ENCODE peak calls at places on chromosomes 7 and 10, in seven cellular contexts. J is astrocyte of the spinal cord, K is spleen, R is dorsolateral prefrontal cortex, T is GM12865, F is AG04450, V is tibial nerve. M is an unnamed sample.

GRCh38 chr7:157043745-157044144 is 33.3 kb upstream of the MNX1 start:
- DNase-seq in J (peak; percentile 52), K (no peak), V (no peak), F (peak; percentile 1), R (no peak), T (no peak), M (no peak)

GRCh38 chr10:96304241-96304640 is at the start of gene DNTT:
- DNase-seq in J (no peak), K (no peak), T (no peak), V (no peak), F (no peak), R (no peak), M (no peak)

GRCh38 chr10:88952647-88953111 is at the start of gene ACTA2:
- DNase-seq in F (peak; percentile 65), R (no peak), J (peak; percentile 64), K (no peak), V (no peak), T (no peak), M (peak; percentile 53)

GRCh38 chr7:134723904-134724303 is 55.5 kb upstream of the CALD1 start:
- DNase-seq in J (no peak), F (no peak), R (no peak), V (no peak), T (no peak), K (no peak), M (no peak)

GRCh38 chr10:34875061-34875460 is 60.0 kb upstream of the PARD3 start:
- DNase-seq in F (no peak), T (no peak), R (no peak), V (no peak), K (no peak), J (no peak), M (no peak)

GRCh38 chr10:36280396-36280795 is 638.3 kb upstream of the FZD8 start:
- DNase-seq in K (no peak), R (no peak), V (no peak), J (peak; percentile 35), F (no peak), T (no peak), M (no peak)

GRCh38 chr10:97550336-97551149 is 22.0 kb upstream of the ANKRD2 start:
- DNase-seq in K (peak; percentile 66), V (no peak), J (no peak), F (no peak), R (no peak), T (no peak), M (no peak)

GRCh38 chr7:113875224-113875623 is 43.6 kb downstream of the PPP1R3A start:
- DNase-seq in R (no peak), J (no peak), F (no peak), V (no peak), K (no peak), T (no peak), M (no peak)

GRCh38 chr10:6701289-6701688 is 121.2 kb upstream of the PRKCQ start:
- DNase-seq in V (no peak), K (no peak), T (no peak), R (no peak), F (no peak), J (no peak), M (no peak)
- TF ChIP-seq CTCF in V (no peak), K (no peak), T (no peak), R (no peak), F (no peak), J (peak; percentile 25), M (no peak)

GRCh38 chr10:86111902-86112301 is 254.7 kb downstream of the GRID1 start:
- DNase-seq in F (no peak), J (no peak), V (no peak), K (peak; percentile 48), R (no peak), T (no peak), M (no peak)

GRCh38 chr10:86108696-86109095 is 257.9 kb downstream of the GRID1 start:
- DNase-seq in F (no peak), R (no peak), J (no peak), V (no peak), T (no peak), K (peak; percentile 33), M (no peak)

GRCh38 chr10:86113044-86113443 is 253.6 kb downstream of the GRID1 start:
- DNase-seq in K (no peak), F (no peak), T (no peak), V (no peak), J (no peak), R (no peak), M (no peak)

GRCh38 chr10:86109421-86109820 is 257.2 kb downstream of the GRID1 start:
- DNase-seq in J (no peak), K (peak; percentile 21), T (no peak), F (no peak), R (no peak), V (no peak), M (no peak)

GRCh38 chr10:86110156-86110786 is 256.3 kb downstream of the GRID1 start:
- DNase-seq in T (peak; percentile 7), K (peak; percentile 42), V (no peak), F (no peak), J (no peak), R (no peak), M (no peak)
- TF ChIP-seq CTCF in T (peak; percentile 55), K (no peak), V (no peak), F (no peak), J (no peak), R (no peak), M (no peak)

DNA sequence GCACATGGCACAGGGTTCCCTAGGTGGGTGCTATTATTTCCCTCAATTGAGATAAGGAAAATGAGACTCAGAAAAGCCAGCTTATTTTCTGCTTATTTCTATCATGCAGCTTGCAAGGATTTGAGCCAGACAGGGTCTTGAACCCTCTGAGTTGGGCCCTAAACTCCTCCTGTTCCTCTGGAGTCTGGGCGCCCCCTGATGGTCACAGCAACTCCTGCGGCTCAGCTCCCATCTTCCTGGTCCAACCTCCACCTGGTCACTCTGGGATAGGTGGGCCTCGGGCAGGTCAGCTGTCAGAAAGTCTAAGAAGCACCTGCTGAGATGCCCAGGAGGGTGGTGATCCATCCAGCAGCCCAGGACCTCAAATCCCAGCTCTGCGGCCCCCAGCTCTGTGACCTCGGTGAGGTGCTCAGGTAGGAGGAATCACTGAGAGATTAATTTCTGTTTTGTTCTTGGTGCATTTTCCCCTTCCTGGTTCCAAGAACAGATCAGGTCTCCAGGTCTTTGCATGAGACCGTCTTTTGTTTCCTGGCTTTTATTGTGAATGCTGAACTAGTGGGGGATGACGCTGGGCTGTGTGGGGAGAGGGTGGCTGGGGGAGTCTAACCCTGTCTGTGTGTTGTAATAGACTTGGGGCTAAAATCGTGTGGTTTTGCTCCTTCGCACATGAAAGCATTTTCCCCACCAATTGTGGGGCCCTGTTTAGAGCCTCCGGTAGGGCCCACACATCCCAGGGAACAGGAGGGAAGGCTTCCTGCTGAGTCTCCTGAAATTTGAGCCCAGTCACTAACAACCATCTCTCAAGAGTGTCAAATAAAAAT is 32.8 kb downstream of the TMEM130 start:
- DNase-seq in K (no peak), T (peak; percentile 56), J (peak; percentile 42), R (no peak), F (no peak), V (no peak), M (no peak)
- TF ChIP-seq CTCF in K (no peak), T (peak; percentile 75), J (peak; percentile 82), R (peak; percentile 37), F (peak; percentile 68), V (no peak), M (peak; percentile 61)

GRCh38 chr10:71211759-71212248 is 566 bp upstream of the UNC5B start:
- DNase-seq in T (no peak), K (no peak), F (no peak), R (no peak), J (no peak), V (no peak), M (no peak)

GRCh38 chr10:71210031-71210871 is 2.1 kb upstream of the UNC5B start:
- DNase-seq in J (no peak), V (no peak), K (peak; percentile 49), F (no peak), R (no peak), T (no peak), M (no peak)

GRCh38 chr10:71211053-71211452 is 1.3 kb upstream of the UNC5B start:
- DNase-seq in K (peak; percentile 61), J (no peak), T (no peak), V (no peak), F (no peak), R (no peak), M (no peak)

GRCh38 chr10:71207578-71207977 is 4.8 kb upstream of the UNC5B start:
- DNase-seq in V (no peak), J (no peak), K (no peak), R (no peak), F (no peak), T (no peak), M (no peak)

GRCh38 chr10:71209324-71210030 is 2.9 kb upstream of the UNC5B start:
- DNase-seq in T (no peak), V (no peak), F (no peak), J (no peak), K (peak; percentile 37), R (no peak), M (no peak)
- TF ChIP-seq CTCF in T (no peak), V (no peak), F (no peak), J (no peak), K (no peak), R (no peak), M (no peak)

GRCh38 chr7:102280521-102280920 is 6.1 kb upstream of the SH2B2 start:
- DNase-seq in K (no peak), V (no peak), F (no peak), T (no peak), J (no peak), R (no peak), M (no peak)
- TF ChIP-seq CTCF in K (no peak), V (no peak), F (no peak), T (no peak), J (no peak), R (no peak), M (no peak)

DNA sequence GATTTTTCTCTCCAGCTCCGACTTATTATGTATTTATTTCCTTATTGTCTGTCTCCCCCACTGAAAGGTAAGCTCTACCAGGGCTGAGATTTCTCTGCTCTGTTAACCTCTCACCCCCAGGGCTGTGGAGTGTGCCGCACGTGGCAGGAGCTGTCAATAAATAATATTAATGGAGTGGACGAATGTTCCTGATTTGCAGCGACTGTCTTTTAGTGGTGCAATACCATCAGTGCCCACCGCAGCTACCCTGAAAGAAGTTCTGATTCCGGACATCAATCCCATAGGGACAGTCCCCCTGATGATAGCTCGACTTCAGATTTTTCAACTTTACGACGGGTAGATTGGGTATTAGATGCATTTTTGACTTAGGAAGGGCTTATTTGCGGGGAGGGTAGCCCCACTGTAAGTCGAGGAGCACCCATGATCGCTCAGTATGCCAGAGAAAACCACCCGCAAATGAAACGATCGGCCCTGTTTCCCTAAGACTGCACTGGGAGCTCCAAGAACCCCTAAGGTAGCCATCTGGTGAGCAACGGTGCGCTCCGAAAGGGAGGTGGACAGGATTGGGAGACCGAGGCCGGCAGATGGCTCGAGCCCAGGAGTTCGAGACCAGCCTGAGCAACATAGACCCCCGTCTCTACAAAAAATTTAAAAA is 986 bp upstream of the PPP2R2D start:
- DNase-seq in T (no peak), K (peak; percentile 72), V (no peak), R (no peak), J (no peak), F (no peak), M (no peak)
- TF ChIP-seq CTCF in T (no peak), K (no peak), V (peak; percentile 8), R (no peak), J (no peak), F (peak; percentile 1), M (no peak)

GRCh38 chr7:8365499-8366110 is 67.8 kb upstream of the NXPH1 start:
- DNase-seq in T (peak; percentile 61), V (no peak), J (no peak), K (no peak), R (no peak), F (no peak), M (no peak)
- TF ChIP-seq CTCF in T (peak; percentile 53), V (no peak), J (peak; percentile 14), K (no peak), R (peak; percentile 76), F (no peak), M (no peak)

GRCh38 chr7:153657182-153657800 is 394.9 kb upstream of the DPP6 start:
- DNase-seq in R (no peak), F (no peak), V (no peak), K (no peak), T (no peak), J (no peak), M (no peak)
- TF ChIP-seq CTCF in R (no peak), F (no peak), V (no peak), K (no peak), T (no peak), J (no peak), M (no peak)

M was measured in heart right ventricle.